ENCODE peak calls at places on chromosomes 6 and 20, in four cellular contexts. E is activated effector memory CD4-positive, alpha-beta T cell treated with Interleukin-2 at 50 U/mL for 16 hours; H is AG08396; N is ELR. Q is an unnamed sample.

GRCh38 chr6:16712250-16712930 is 48.9 kb downstream of the ATXN1 start:
- DNase-seq in E (no peak), H (no peak), N (peak; percentile 48), Q (no peak)

GRCh38 chr20:44596010-44596409 is 13.6 kb downstream of the PKIG start:
- DNase-seq in E (no peak), H (no peak), N (peak; percentile 56), Q (peak; percentile 31)

GRCh38 chr6:40328376-40328987 is 258.7 kb downstream of the LRFN2 start:
- DNase-seq in E (no peak), H (no peak), N (peak; percentile 9), Q (peak; percentile 11)

GRCh38 chr6:136113736-136114173 is 136.4 kb downstream of the MTFR2 start:
- DNase-seq in E (no peak), H (peak; percentile 55), N (peak; percentile 83), Q (peak; percentile 71)

GRCh38 chr6:30682181-30683117 is 4.0 kb downstream of the PPP1R18 start:
- DNase-seq in E (peak; percentile 91), H (peak; percentile 90), N (peak; percentile 95), Q (peak; percentile 93)

GRCh38 chr20:45538209-45538798 is 978 bp downstream of the WFDC6 start:
- DNase-seq in E (no peak), H (no peak), N (peak; percentile 83), Q (no peak)

GRCh38 chr20:57062696-57063270 is 203.7 kb downstream of the BMP7 start:
- DNase-seq in E (no peak), H (no peak), N (no peak), Q (no peak)

GRCh38 chr6:47098570-47098993 is 56.5 kb upstream of the ADGRF1 start:
- DNase-seq in E (no peak), H (peak; percentile 26), N (no peak), Q (no peak)

GRCh38 chr20:48222595-48223180 is 437.4 kb upstream of the SULF2 start:
- DNase-seq in E (no peak), H (no peak), N (no peak), Q (peak; percentile 23)

GRCh38 chr20:59622496-59622895 is 18.2 kb downstream of the PHACTR3 start:
- DNase-seq in E (no peak), H (no peak), N (no peak), Q (no peak)

GRCh38 chr6:138128096-138128495 is 20.9 kb upstream of the PERP start:
- DNase-seq in E (no peak), H (no peak), N (no peak), Q (no peak)

GRCh38 chr6:137211910-137212309 is 7.3 kb downstream of the IFNGR1 start:
- DNase-seq in E (no peak), H (no peak), N (no peak), Q (no peak)

GRCh38 chr6:27138837-27139752 is 108.4 kb upstream of the PRSS16 start:
- DNase-seq in E (peak; percentile 41), H (no peak), N (peak; percentile 83), Q (peak; percentile 52)

GRCh38 chr20:43243672-43244269 is 54.1 kb upstream of the PTPRT start:
- DNase-seq in E (no peak), H (no peak), N (peak; percentile 15), Q (no peak)

GRCh38 chr6:116267879-116268588 is 11.7 kb downstream of the TSPYL1 start:
- DNase-seq in E (no peak), H (no peak), N (peak; percentile 63), Q (no peak)

GRCh38 chr6:164109770-164110140 is 695.2 kb downstream of the QKI start:
- DNase-seq in E (no peak), H (peak; percentile 45), N (peak; percentile 35), Q (no peak)

GRCh38 chr6:69974193-69974592 is 107.8 kb downstream of the COL19A1 start:
- DNase-seq in E (no peak), H (no peak), N (peak; percentile 29), Q (no peak)

GRCh38 chr6:100300221-100300736 is 164.4 kb downstream of the SIM1 start:
- DNase-seq in E (no peak), H (peak; percentile 75), N (peak; percentile 100), Q (peak; percentile 72)

GRCh38 chr20:53037621-53038020 is 65.5 kb downstream of the TSHZ2 start:
- DNase-seq in E (no peak), H (no peak), N (no peak), Q (no peak)

GRCh38 chr20:52783769-52784168 is 188.4 kb upstream of the TSHZ2 start:
- DNase-seq in E (no peak), H (no peak), N (peak; percentile 4), Q (no peak)

GRCh38 chr6:101443315-101443714 is 49.8 kb downstream of the GRIK2 start:
- DNase-seq in E (no peak), H (no peak), N (no peak), Q (no peak)

GRCh38 chr6:4066029-4066755 is 12.7 kb downstream of the FAM217A start:
- DNase-seq in E (no peak), H (no peak), N (no peak), Q (no peak)

GRCh38 chr20:43923322-43923721 is 8.7 kb downstream of the TOX2 start:
- DNase-seq in E (no peak), H (no peak), N (no peak), Q (no peak)

GRCh38 chr6:44001318-44001868 is 125.9 kb downstream of the MRPL14 start:
- DNase-seq in E (no peak), H (no peak), N (peak; percentile 33), Q (peak; percentile 90)

GRCh38 chr20:52008874-52009273 is 182.7 kb downstream of the ZFP64 start:
- DNase-seq in E (no peak), H (no peak), N (no peak), Q (no peak)

Q was measured in osteoblast.